ENCODE peak calls at places on chromosomes 12 and 14, in six cellular contexts. One of them, this sample, is unnamed.

GRCh38 chr14:31947680-31948580 is 129.2 kb upstream of the ARHGAP5 start:
- DNase-seq in GF-D8: no peak
- DNase-seq in ureter: no peak
- DNase-seq in HT-29: no peak
- DNase-seq in mesenchymal stem cell: no peak
- DNase-seq in Caki2: no peak
- DNase-seq in this sample: no peak

GRCh38 chr12:7079826-7080125 is 12.5 kb downstream of the C1R start:
- DNase-seq in mesenchymal stem cell: peak; percentile 82
- DNase-seq in Caki2: peak; percentile 38
- DNase-seq in GF-D8: no peak
- DNase-seq in HT-29: no peak
- DNase-seq in ureter: no peak
- DNase-seq in this sample: no peak

GRCh38 chr12:102957339-102958050 is at the start of gene ASCL1:
- DNase-seq in Caki2: peak; percentile 16
- DNase-seq in HT-29: no peak
- DNase-seq in mesenchymal stem cell: peak; percentile 28
- DNase-seq in GF-D8: no peak
- DNase-seq in ureter: no peak
- DNase-seq in this sample: no peak

GRCh38 chr12:51890511-51891171 is 2.7 kb downstream of the ANKRD33 start:
- DNase-seq in ureter: no peak
- DNase-seq in Caki2: no peak
- DNase-seq in mesenchymal stem cell: no peak
- DNase-seq in GF-D8: no peak
- DNase-seq in HT-29: no peak
- DNase-seq in this sample: no peak

GRCh38 chr12:47237751-47238211 is 158.0 kb upstream of the AMIGO2 start:
- DNase-seq in mesenchymal stem cell: peak; percentile 41
- DNase-seq in Caki2: no peak
- DNase-seq in GF-D8: no peak
- DNase-seq in HT-29: no peak
- DNase-seq in ureter: no peak
- DNase-seq in this sample: no peak

GRCh38 chr12:69071091-69071370 is 138.1 kb upstream of the CPM start:
- DNase-seq in mesenchymal stem cell: no peak
- DNase-seq in Caki2: no peak
- DNase-seq in ureter: no peak
- DNase-seq in GF-D8: no peak
- DNase-seq in HT-29: no peak
- DNase-seq in this sample: no peak

GRCh38 chr12:88957358-88957757 is 377.1 kb upstream of the KITLG start:
- DNase-seq in mesenchymal stem cell: no peak
- DNase-seq in Caki2: no peak
- DNase-seq in GF-D8: no peak
- DNase-seq in HT-29: no peak
- DNase-seq in ureter: no peak
- DNase-seq in this sample: no peak

GRCh38 chr14:58287607-58288042 is 10.7 kb upstream of the ARID4A start:
- DNase-seq in ureter: no peak
- DNase-seq in Caki2: no peak
- DNase-seq in GF-D8: no peak
- DNase-seq in HT-29: no peak
- DNase-seq in mesenchymal stem cell: no peak
- DNase-seq in this sample: no peak

GRCh38 chr14:54503476-54503875 is 6.2 kb upstream of the CGRRF1 start:
- DNase-seq in GF-D8: no peak
- DNase-seq in HT-29: peak; percentile 34
- DNase-seq in mesenchymal stem cell: peak; percentile 72
- DNase-seq in Caki2: no peak
- DNase-seq in ureter: no peak
- DNase-seq in this sample: peak; percentile 30